ENCODE peak calls at places on chromosomes 7 and 10, in seven cellular contexts. One of them, this sample, is unnamed. For H3K27me3, the result is how much of the 10 kb centered on the place peaks cover.

GRCh38 chr7:50473531-50473930 is 23.4 kb upstream of the FIGNL1 start:
- DNase-seq in brain microvascular endothelial cell: no peak
- DNase-seq in CD8-positive, alpha-beta T cell: no peak
- DNase-seq in keratinocyte: no peak
- DNase-seq in hepatocyte: no peak
- DNase-seq in heart right ventricle: no peak
- DNase-seq in GM23338: no peak
- DNase-seq in this sample: no peak

GRCh38 chr10:57818522-57818921 is 449.2 kb downstream of the IPMK start:
- DNase-seq in brain microvascular endothelial cell: no peak
- DNase-seq in CD8-positive, alpha-beta T cell: no peak
- DNase-seq in keratinocyte: no peak
- DNase-seq in hepatocyte: no peak
- DNase-seq in heart right ventricle: no peak
- DNase-seq in GM23338: no peak
- DNase-seq in this sample: no peak

GRCh38 chr7:114182837-114183236 is 231.8 kb upstream of the FOXP2 start:
- DNase-seq in brain microvascular endothelial cell: peak
- DNase-seq in CD8-positive, alpha-beta T cell: no peak
- DNase-seq in keratinocyte: no peak
- DNase-seq in hepatocyte: peak
- DNase-seq in heart right ventricle: no peak
- DNase-seq in GM23338: no peak
- DNase-seq in this sample: no peak

GRCh38 chr7:84194484-84195260 is at the start of gene SEMA3A:
- DNase-seq in brain microvascular endothelial cell: peak
- DNase-seq in CD8-positive, alpha-beta T cell: peak
- DNase-seq in keratinocyte: no peak
- DNase-seq in hepatocyte: peak
- DNase-seq in heart right ventricle: no peak
- DNase-seq in GM23338: peak
- DNase-seq in this sample: no peak

GRCh38 chr7:114530074-114530611 is 115.5 kb downstream of the FOXP2 start:
- DNase-seq in brain microvascular endothelial cell: peak
- DNase-seq in CD8-positive, alpha-beta T cell: no peak
- DNase-seq in keratinocyte: no peak
- DNase-seq in hepatocyte: peak
- DNase-seq in heart right ventricle: no peak
- DNase-seq in GM23338: no peak
- DNase-seq in this sample: no peak

GRCh38 chr7:22660732-22661131 is 66.3 kb upstream of the IL6 start:
- DNase-seq in brain microvascular endothelial cell: no peak
- DNase-seq in CD8-positive, alpha-beta T cell: no peak
- DNase-seq in keratinocyte: no peak
- DNase-seq in hepatocyte: no peak
- DNase-seq in heart right ventricle: no peak
- DNase-seq in GM23338: peak
- DNase-seq in this sample: no peak

GRCh38 chr10:122192142-122192541 is 79.0 kb upstream of the BTBD16 start:
- DNase-seq in brain microvascular endothelial cell: no peak
- DNase-seq in CD8-positive, alpha-beta T cell: no peak
- DNase-seq in keratinocyte: no peak
- DNase-seq in hepatocyte: no peak
- DNase-seq in heart right ventricle: no peak
- DNase-seq in GM23338: peak
- DNase-seq in this sample: no peak

GRCh38 chr10:24518981-24519597 is 204.6 kb downstream of the ARHGAP21 start:
- DNase-seq in brain microvascular endothelial cell: peak
- DNase-seq in CD8-positive, alpha-beta T cell: no peak
- DNase-seq in keratinocyte: no peak
- DNase-seq in hepatocyte: peak
- DNase-seq in heart right ventricle: peak
- DNase-seq in GM23338: peak
- DNase-seq in this sample: no peak

GRCh38 chr7:36670585-36671431 is 53.5 kb downstream of the AOAH start:
- DNase-seq in brain microvascular endothelial cell: peak
- DNase-seq in CD8-positive, alpha-beta T cell: peak
- DNase-seq in keratinocyte: no peak
- DNase-seq in hepatocyte: peak
- DNase-seq in heart right ventricle: no peak
- DNase-seq in GM23338: peak
- DNase-seq in this sample: peak

GRCh38 chr7:3942778-3943177 is 641.7 kb downstream of the SDK1 start:
- DNase-seq in brain microvascular endothelial cell: no peak
- DNase-seq in CD8-positive, alpha-beta T cell: no peak
- DNase-seq in keratinocyte: no peak
- DNase-seq in hepatocyte: no peak
- DNase-seq in heart right ventricle: no peak
- DNase-seq in GM23338: no peak
- DNase-seq in this sample: no peak

GRCh38 chr7:139582671-139583155 is 59.2 kb downstream of the CLEC2L start:
- DNase-seq in brain microvascular endothelial cell: no peak
- DNase-seq in CD8-positive, alpha-beta T cell: no peak
- DNase-seq in keratinocyte: no peak
- DNase-seq in hepatocyte: no peak
- DNase-seq in heart right ventricle: no peak
- DNase-seq in GM23338: no peak
- DNase-seq in this sample: no peak

GRCh38 chr10:103124420-103125096 is 68.5 kb downstream of the NT5C2 start:
- DNase-seq in brain microvascular endothelial cell: no peak
- DNase-seq in CD8-positive, alpha-beta T cell: no peak
- DNase-seq in keratinocyte: no peak
- DNase-seq in hepatocyte: no peak
- DNase-seq in heart right ventricle: no peak
- DNase-seq in GM23338: no peak
- DNase-seq in this sample: no peak
- H3K4me3 ChIP-seq in brain microvascular endothelial cell: no peak
- H3K4me3 ChIP-seq in CD8-positive, alpha-beta T cell: no peak
- H3K4me3 ChIP-seq in keratinocyte: no peak
- H3K4me3 ChIP-seq in hepatocyte: no peak
- H3K4me3 ChIP-seq in heart right ventricle: no peak
- H3K4me3 ChIP-seq in GM23338: no peak
- H3K4me3 ChIP-seq in this sample: no peak

DNA sequence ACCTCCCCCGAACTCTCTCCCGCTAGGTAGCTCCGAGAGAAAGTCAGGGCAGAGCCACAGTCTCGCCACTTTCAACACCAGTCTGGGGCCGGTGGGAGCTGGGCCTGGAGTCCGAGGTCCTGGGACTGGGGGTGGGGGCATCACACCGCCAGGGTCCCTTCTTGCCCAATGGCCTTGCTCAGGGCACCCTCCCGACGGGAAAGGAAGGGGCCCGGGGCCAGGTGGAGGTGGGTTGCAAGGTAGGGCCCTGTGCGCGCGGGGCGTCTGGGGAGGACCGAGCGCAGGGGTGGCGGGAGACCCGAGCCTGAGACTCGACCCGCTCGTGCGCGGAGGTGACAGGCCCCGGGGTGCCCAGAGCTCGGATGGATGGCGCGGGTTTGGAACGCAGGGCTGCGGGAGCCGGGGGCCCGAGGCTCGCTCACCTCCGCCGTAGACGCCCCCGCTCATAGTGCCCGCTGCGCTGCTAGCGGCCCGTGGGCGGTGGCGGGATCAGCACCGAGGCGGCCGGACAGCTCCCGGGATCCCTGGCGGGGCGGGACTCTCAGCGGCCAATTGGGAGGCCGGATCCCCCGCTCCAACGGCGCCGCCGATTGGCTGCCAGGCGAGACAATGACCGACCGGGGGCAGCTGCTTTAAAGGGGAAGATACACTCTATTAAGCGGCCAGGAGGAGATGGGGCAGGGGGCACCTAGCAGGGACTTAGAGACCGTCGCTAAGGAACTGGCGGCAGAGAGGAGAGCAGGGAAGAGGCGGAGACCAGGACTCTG is at the start of gene ACTL6B:
- DNase-seq in brain microvascular endothelial cell: peak
- DNase-seq in CD8-positive, alpha-beta T cell: peak
- DNase-seq in keratinocyte: no peak
- DNase-seq in hepatocyte: peak
- DNase-seq in heart right ventricle: peak
- DNase-seq in GM23338: peak
- DNase-seq in this sample: peak
- H3K27me3 ChIP-seq in brain microvascular endothelial cell: under half
- H3K27me3 ChIP-seq in CD8-positive, alpha-beta T cell: under half
- H3K27me3 ChIP-seq in keratinocyte: under half
- H3K27me3 ChIP-seq in hepatocyte: under half
- H3K27me3 ChIP-seq in heart right ventricle: half or more
- H3K27me3 ChIP-seq in GM23338: under half
- H3K27me3 ChIP-seq in this sample: under half

DNA sequence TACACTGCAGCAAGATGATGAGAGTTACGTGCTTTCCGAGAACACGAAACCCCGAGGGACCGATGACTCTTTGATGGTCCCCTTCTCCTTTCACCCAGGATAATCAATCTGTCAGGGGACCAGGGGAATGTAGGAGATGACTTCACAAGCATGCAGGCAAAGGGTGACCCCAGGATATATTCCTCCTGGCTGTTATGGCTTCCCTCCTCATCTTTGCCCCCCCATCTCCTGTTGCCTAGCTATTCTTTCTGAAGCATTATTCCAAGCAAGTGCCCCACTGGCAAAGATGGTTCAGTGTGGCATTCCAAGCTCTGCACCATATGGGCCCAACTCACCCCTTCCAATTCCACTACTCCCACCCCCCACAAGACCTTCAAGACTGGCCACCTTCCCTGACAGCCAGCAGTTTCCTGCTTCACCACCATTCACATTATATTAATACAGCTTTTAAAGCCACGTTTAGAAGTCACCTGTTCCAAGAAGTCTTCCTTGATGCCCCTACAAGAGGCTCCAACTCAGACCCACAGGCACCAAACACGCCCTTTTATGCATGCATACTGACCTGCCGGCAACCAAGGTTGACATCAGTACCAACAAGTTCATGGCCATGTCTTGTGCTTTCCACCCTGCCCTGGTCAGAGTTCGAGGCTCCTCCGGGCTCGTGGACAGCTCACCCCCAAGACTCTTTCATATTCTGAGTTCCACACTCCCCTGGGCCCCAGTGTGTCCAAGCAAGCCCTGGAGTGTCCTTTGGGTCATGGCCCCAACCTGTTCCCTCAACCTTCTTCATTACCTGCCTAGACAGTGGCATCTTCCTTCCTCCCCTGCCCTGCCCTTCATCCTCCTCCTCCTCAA is 40.3 kb downstream of the HIF1AN start:
- DNase-seq in brain microvascular endothelial cell: no peak
- DNase-seq in CD8-positive, alpha-beta T cell: no peak
- DNase-seq in keratinocyte: no peak
- DNase-seq in hepatocyte: no peak
- DNase-seq in heart right ventricle: no peak
- DNase-seq in GM23338: no peak
- DNase-seq in this sample: no peak
- H3K4me3 ChIP-seq in brain microvascular endothelial cell: no peak
- H3K4me3 ChIP-seq in CD8-positive, alpha-beta T cell: no peak
- H3K4me3 ChIP-seq in keratinocyte: no peak
- H3K4me3 ChIP-seq in hepatocyte: no peak
- H3K4me3 ChIP-seq in heart right ventricle: no peak
- H3K4me3 ChIP-seq in GM23338: no peak
- H3K4me3 ChIP-seq in this sample: no peak

GRCh38 chr10:117488004-117488403 is 54.5 kb upstream of the EMX2 start:
- DNase-seq in brain microvascular endothelial cell: no peak
- DNase-seq in CD8-positive, alpha-beta T cell: no peak
- DNase-seq in keratinocyte: no peak
- DNase-seq in hepatocyte: no peak
- DNase-seq in heart right ventricle: no peak
- DNase-seq in GM23338: no peak
- DNase-seq in this sample: no peak

GRCh38 chr10:117483056-117483590 is 59.4 kb upstream of the EMX2 start:
- DNase-seq in brain microvascular endothelial cell: no peak
- DNase-seq in CD8-positive, alpha-beta T cell: no peak
- DNase-seq in keratinocyte: no peak
- DNase-seq in hepatocyte: no peak
- DNase-seq in heart right ventricle: no peak
- DNase-seq in GM23338: no peak
- DNase-seq in this sample: no peak

GRCh38 chr10:117492504-117492903 is 50.0 kb upstream of the EMX2 start:
- DNase-seq in brain microvascular endothelial cell: no peak
- DNase-seq in CD8-positive, alpha-beta T cell: no peak
- DNase-seq in keratinocyte: no peak
- DNase-seq in hepatocyte: no peak
- DNase-seq in heart right ventricle: no peak
- DNase-seq in GM23338: no peak
- DNase-seq in this sample: no peak

GRCh38 chr10:117486606-117487005 is 55.9 kb upstream of the EMX2 start:
- DNase-seq in brain microvascular endothelial cell: no peak
- DNase-seq in CD8-positive, alpha-beta T cell: no peak
- DNase-seq in keratinocyte: no peak
- DNase-seq in hepatocyte: no peak
- DNase-seq in heart right ventricle: no peak
- DNase-seq in GM23338: no peak
- DNase-seq in this sample: no peak
- H3K27me3 ChIP-seq in brain microvascular endothelial cell: under half
- H3K27me3 ChIP-seq in CD8-positive, alpha-beta T cell: under half
- H3K27me3 ChIP-seq in keratinocyte: under half
- H3K27me3 ChIP-seq in hepatocyte: under half
- H3K27me3 ChIP-seq in heart right ventricle: under half
- H3K27me3 ChIP-seq in GM23338: under half
- H3K27me3 ChIP-seq in this sample: under half

GRCh38 chr7:67302113-67303039 is 305.7 kb downstream of the TYW1 start:
- DNase-seq in brain microvascular endothelial cell: peak
- DNase-seq in CD8-positive, alpha-beta T cell: peak
- DNase-seq in keratinocyte: peak
- DNase-seq in hepatocyte: peak
- DNase-seq in heart right ventricle: peak
- DNase-seq in GM23338: peak
- DNase-seq in this sample: peak

DNA sequence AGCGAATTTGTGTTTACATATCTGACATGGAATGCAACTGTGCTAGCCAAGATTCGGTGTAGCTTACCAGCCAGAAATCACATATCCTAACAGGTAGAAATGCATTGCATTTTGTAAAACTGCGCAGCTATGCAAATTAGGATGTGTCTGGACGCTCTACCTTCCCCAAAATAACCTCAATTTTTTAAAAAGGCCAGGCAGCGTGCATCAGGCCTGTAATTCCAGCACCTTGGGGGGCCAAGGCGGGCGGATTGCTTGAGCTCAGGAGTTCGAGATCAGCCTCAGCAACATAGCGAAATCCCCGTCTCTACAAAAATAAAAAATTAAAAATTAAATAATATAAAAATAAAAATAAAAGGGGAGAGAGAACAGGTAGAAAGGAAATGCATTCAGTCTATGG is 305.0 kb downstream of the TYW1 start:
- DNase-seq in brain microvascular endothelial cell: no peak
- DNase-seq in CD8-positive, alpha-beta T cell: no peak
- DNase-seq in keratinocyte: no peak
- DNase-seq in hepatocyte: no peak
- DNase-seq in heart right ventricle: no peak
- DNase-seq in GM23338: peak
- DNase-seq in this sample: no peak
- H3K4me3 ChIP-seq in brain microvascular endothelial cell: peak
- H3K4me3 ChIP-seq in CD8-positive, alpha-beta T cell: peak
- H3K4me3 ChIP-seq in keratinocyte: peak
- H3K4me3 ChIP-seq in hepatocyte: peak
- H3K4me3 ChIP-seq in heart right ventricle: peak
- H3K4me3 ChIP-seq in GM23338: peak
- H3K4me3 ChIP-seq in this sample: peak

DNA sequence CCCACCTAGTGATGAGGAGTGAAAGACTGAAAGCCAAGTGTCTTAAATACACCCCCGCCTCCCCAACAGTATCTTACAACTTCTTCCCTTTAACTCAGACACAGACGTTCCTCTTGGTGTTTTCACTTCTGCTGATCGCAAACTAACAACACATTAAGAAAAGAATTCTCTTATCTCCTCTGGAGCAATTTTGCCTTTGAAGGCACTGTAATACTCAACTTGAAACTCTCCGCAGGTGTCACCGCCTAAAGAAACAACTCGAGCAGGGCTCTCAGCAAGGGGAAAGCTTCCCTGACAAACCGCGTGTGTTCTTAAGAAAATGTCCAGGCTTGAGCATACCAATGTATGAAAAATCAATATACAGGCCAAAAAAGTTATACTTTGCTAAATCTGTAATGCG is 445 bp downstream of the SEMA3C start:
- DNase-seq in brain microvascular endothelial cell: no peak
- DNase-seq in CD8-positive, alpha-beta T cell: no peak
- DNase-seq in keratinocyte: no peak
- DNase-seq in hepatocyte: peak
- DNase-seq in heart right ventricle: no peak
- DNase-seq in GM23338: peak
- DNase-seq in this sample: no peak
- H3K27me3 ChIP-seq in brain microvascular endothelial cell: under half
- H3K27me3 ChIP-seq in CD8-positive, alpha-beta T cell: under half
- H3K27me3 ChIP-seq in keratinocyte: under half
- H3K27me3 ChIP-seq in hepatocyte: under half
- H3K27me3 ChIP-seq in heart right ventricle: under half
- H3K27me3 ChIP-seq in GM23338: under half
- H3K27me3 ChIP-seq in this sample: under half